ENCODE peak calls at places on chromosomes 4 and X, in nine cellular contexts. C is A549, M is GM23338, P is Panc1, F is SK-N-SH, R is GM12878, E is K562, Y is HepG2, K is HL-60. J is an unnamed sample.

GRCh38 chrX:57453901-57454300 is 137.9 kb upstream of the ZXDB start:
- DNase-seq in M (peak; percentile 54), K (peak; percentile 1), R (peak; percentile 0), Y (peak; percentile 28), E (peak; percentile 8), P (peak; percentile 4), C (peak; percentile 37), F (peak; percentile 3), J (no peak)

GRCh38 chr4:159446266-159446976 is 343.5 kb downstream of the RAPGEF2 start:
- DNase-seq in P (peak; percentile 41), R (peak; percentile 26), Y (peak; percentile 72), F (peak; percentile 63), M (peak; percentile 84), K (peak; percentile 5), E (peak; percentile 31), C (peak; percentile 64), J (peak; percentile 61)

GRCh38 chr4:36054750-36055467 is 189.4 kb downstream of the ARAP2 start:
- DNase-seq in Y (no peak), K (no peak), M (no peak), C (no peak), R (no peak), P (no peak), E (no peak), F (no peak), J (no peak)

GRCh38 chr4:117770269-117771087 is 263.8 kb upstream of the NDST3 start:
- DNase-seq in M (no peak), R (no peak), K (no peak), F (no peak), E (no peak), Y (no peak), C (no peak), P (no peak), J (no peak)

GRCh38 chr4:183852910-183853555 is 52.1 kb upstream of the STOX2 start:
- DNase-seq in C (no peak), Y (no peak), F (no peak), M (no peak), E (no peak), R (no peak), P (no peak), K (no peak), J (no peak)

GRCh38 chr4:96983830-96984229 is 1143.9 kb downstream of the PDHA2 start:
- DNase-seq in C (no peak), F (no peak), E (no peak), Y (no peak), P (no peak), K (no peak), R (no peak), M (no peak), J (no peak)

GRCh38 chr4:154164931-154165839 is 326.4 kb downstream of the DCHS2 start:
- DNase-seq in C (no peak), K (no peak), P (peak; percentile 18), E (no peak), M (no peak), R (peak; percentile 69), F (no peak), Y (no peak), J (peak; percentile 86)

GRCh38 chrX:115642895-115643530 is 82.0 kb downstream of the PLS3 start:
- DNase-seq in P (no peak), R (peak; percentile 23), Y (peak; percentile 6), C (peak; percentile 65), F (peak; percentile 48), M (peak; percentile 34), K (peak; percentile 12), E (peak; percentile 37), J (peak; percentile 15)

GRCh38 chr4:112060212-112060611 is 85.0 kb upstream of the FAM241A start:
- DNase-seq in Y (peak; percentile 7), E (no peak), K (no peak), R (no peak), C (peak; percentile 31), M (peak; percentile 75), P (peak; percentile 17), F (peak; percentile 13), J (peak; percentile 33)

GRCh38 chrX:40843643-40844042 is 108.3 kb upstream of the MED14 start:
- DNase-seq in F (no peak), K (no peak), R (no peak), C (no peak), P (no peak), Y (no peak), E (no peak), M (no peak), J (no peak)

GRCh38 chr4:142815834-142816233 is 30.3 kb downstream of the INPP4B start:
- DNase-seq in F (no peak), E (no peak), C (peak; percentile 23), Y (no peak), K (no peak), R (no peak), M (no peak), P (no peak), J (peak; percentile 13)

GRCh38 chr4:113073614-113074013 is 24.2 kb downstream of the ANK2 start:
- DNase-seq in R (no peak), F (no peak), P (no peak), K (no peak), Y (no peak), E (no peak), M (no peak), C (no peak), J (no peak)

GRCh38 chr4:38466401-38466800 is 197.6 kb upstream of the KLF3 start:
- DNase-seq in F (no peak), P (no peak), Y (no peak), E (peak; percentile 61), K (no peak), R (no peak), M (no peak), C (no peak), J (no peak)
- TF ChIP-seq REST in F (no peak), P (no peak), Y (no peak), E (no peak), K (no peak), R (no peak), M (no peak), C (no peak), J (no peak)

DNA sequence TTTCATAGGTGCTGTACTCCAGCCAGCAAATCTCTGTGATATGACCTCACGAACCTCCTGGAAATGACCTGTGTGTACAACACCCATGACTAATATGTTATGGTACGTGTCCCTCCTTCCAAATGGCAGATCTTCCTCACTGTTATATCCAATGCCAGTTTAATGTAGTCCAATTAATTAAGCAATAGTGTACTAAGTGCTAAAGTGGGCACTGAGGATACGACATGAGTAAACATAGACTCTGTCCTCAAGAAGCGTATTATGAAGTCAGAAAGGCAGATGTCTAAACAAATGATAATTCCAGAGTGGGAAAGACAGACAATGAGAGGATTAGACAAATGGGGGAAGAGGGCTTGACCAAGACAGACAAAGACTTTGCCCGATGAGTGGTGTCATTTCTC is 33.9 kb downstream of the GPRIN3 start:
- DNase-seq in M (no peak), R (no peak), K (no peak), P (peak; percentile 22), E (no peak), F (no peak), C (peak; percentile 96), Y (no peak), J (no peak)
- TF ChIP-seq REST in M (no peak), R (no peak), K (no peak), P (no peak), E (no peak), F (no peak), C (no peak), Y (no peak), J (no peak)

GRCh38 chr4:56741595-56741994 is 60.5 kb upstream of the HOPX start:
- DNase-seq in E (no peak), R (no peak), P (no peak), F (no peak), K (no peak), M (no peak), C (no peak), Y (no peak), J (no peak)

GRCh38 chr4:56742080-56742871 is 61.2 kb upstream of the HOPX start:
- DNase-seq in K (no peak), R (no peak), M (no peak), C (no peak), E (no peak), F (no peak), P (no peak), Y (no peak), J (no peak)

GRCh38 chr4:56744030-56744429 is 62.9 kb upstream of the HOPX start:
- DNase-seq in K (no peak), Y (no peak), M (no peak), R (no peak), E (no peak), C (no peak), P (no peak), F (no peak), J (no peak)

GRCh38 chr4:56745082-56745481 is 64.0 kb upstream of the HOPX start:
- DNase-seq in F (no peak), P (no peak), Y (no peak), R (no peak), M (no peak), K (no peak), E (no peak), C (no peak), J (no peak)

DNA sequence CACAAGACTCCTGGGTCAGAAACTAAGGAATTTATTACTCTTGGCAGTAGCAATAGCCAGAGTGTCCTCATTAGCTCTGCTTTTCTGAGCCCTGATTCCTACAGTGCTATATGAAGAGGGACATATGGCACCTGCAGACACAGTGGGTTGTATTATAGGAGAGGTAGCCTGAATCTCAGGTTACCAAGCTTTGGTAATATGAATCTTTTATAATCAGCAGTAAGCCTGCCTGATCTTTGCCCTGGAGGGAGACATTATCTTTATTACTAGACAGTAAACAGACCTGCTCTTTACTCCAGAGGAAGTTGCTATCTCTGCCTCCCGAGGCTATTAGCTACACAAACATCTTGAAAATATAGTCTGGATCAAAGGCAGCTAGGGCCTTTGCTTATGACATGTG is 62.5 kb upstream of the HOPX start:
- DNase-seq in K (no peak), C (no peak), M (no peak), F (peak; percentile 42), R (no peak), P (no peak), E (no peak), Y (no peak), J (no peak)
- TF ChIP-seq REST in K (no peak), C (no peak), M (no peak), F (no peak), R (no peak), P (no peak), E (no peak), Y (no peak), J (no peak)

GRCh38 chr4:140211693-140212092 is 57.7 kb upstream of the MAML3 start:
- DNase-seq in M (no peak), K (no peak), R (no peak), E (no peak), F (no peak), C (no peak), P (no peak), Y (no peak), J (no peak)

GRCh38 chr4:140213116-140213515 is 59.1 kb upstream of the MAML3 start:
- DNase-seq in C (no peak), E (no peak), P (no peak), Y (no peak), M (no peak), F (no peak), R (no peak), K (no peak), J (no peak)

GRCh38 chr4:140212171-140212570 is 58.2 kb upstream of the MAML3 start:
- DNase-seq in F (no peak), C (no peak), E (no peak), K (no peak), M (no peak), R (no peak), P (no peak), Y (no peak), J (no peak)

GRCh38 chr4:140212646-140213045 is 58.7 kb upstream of the MAML3 start:
- DNase-seq in K (no peak), P (no peak), Y (no peak), E (no peak), R (no peak), C (no peak), F (no peak), M (peak; percentile 23), J (no peak)

GRCh38 chr4:140213736-140214135 is 59.8 kb upstream of the MAML3 start:
- DNase-seq in P (no peak), R (no peak), C (no peak), K (no peak), E (no peak), M (no peak), F (no peak), Y (no peak), J (no peak)
- TF ChIP-seq REST in P (no peak), R (no peak), C (no peak), K (no peak), E (no peak), M (no peak), F (no peak), Y (no peak), J (no peak)